ENCODE peak calls at places on chromosome 10, in five cellular contexts. P is GM23248; C is transverse colon; J is mammary epithelial cell; H is effector memory CD4-positive, alpha-beta T cell. W is an unnamed sample. For H3K36me3, the result is how much of the 10 kb centered on the place peaks cover.

GRCh38 chr10:129909080-129909479 is 55.0 kb downstream of the EBF3 start:
- DNase-seq in P (no peak), C (no peak), J (no peak), H (no peak), W (no peak)

GRCh38 chr10:51010977-51011376 is 63.3 kb upstream of the PRKG1 start:
- DNase-seq in P (peak), C (no peak), J (no peak), H (no peak), W (peak)

GRCh38 chr10:13526952-13527863 is 1.6 kb downstream of the BEND7 start:
- DNase-seq in P (peak), C (no peak), J (peak), H (no peak), W (no peak)

GRCh38 chr10:396535-397220 is 261.4 kb downstream of the ZMYND11 start:
- DNase-seq in P (peak), C (no peak), J (no peak), H (no peak), W (no peak)

GRCh38 chr10:112913661-112914287 is 36.3 kb upstream of the TCF7L2 start:
- DNase-seq in P (no peak), C (peak), J (no peak), H (no peak), W (peak)

GRCh38 chr10:6530966-6531365 is 49.1 kb downstream of the PRKCQ start:
- DNase-seq in P (no peak), C (no peak), J (no peak), H (no peak), W (no peak)

GRCh38 chr10:131997366-131998049 is 15.8 kb upstream of the BNIP3 start:
- DNase-seq in P (peak), C (peak), J (no peak), H (no peak), W (peak)

GRCh38 chr10:27742926-27743735 is 2.5 kb downstream of the MKX start:
- DNase-seq in P (peak), C (peak), J (peak), H (no peak), W (no peak)

GRCh38 chr10:17239276-17239660 is 11.2 kb downstream of the VIM start:
- DNase-seq in P (no peak), C (no peak), J (no peak), H (no peak), W (no peak)

DNA sequence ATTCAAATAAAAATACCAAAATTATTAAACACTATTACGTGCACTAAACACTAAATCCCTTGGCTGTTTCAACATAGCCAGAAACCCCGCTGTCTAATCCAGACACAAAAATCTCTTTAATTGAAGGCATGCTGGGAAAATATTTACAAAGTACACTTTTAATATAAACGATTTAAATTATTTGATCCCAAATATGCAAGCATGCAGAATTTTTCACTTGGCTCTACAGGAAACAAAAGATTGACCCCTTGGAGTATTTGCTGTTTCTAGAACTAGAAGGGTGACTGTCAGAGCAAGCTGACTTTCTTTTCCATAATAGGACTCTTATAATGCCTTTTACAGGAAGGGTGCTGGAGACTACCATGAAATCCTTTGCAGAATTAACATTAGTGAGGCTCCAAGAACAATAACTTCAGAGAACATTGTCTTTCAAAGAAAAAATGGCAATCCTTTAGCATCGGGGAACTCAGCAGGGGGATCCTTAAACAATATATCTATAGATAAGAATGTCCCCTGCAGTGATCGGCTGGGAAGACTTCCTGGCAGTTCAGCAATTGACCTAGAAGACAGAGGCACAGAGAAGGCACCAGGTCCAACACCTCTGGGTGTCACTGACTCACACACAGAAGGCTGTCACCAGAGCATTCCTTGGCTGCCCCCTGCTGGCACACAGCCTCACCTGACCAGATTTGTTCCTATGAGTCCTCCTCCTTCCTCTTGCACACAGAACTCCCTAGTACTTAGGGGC is 55.8 kb upstream of the MRLN start:
- DNase-seq in P (peak), C (peak), J (peak), H (no peak), W (peak)
- H3K36me3 ChIP-seq in P (under half), C (under half), J (under half), H (half or more), W (half or more)

GRCh38 chr10:128708182-128708581 is 582.0 kb upstream of the MKI67 start:
- DNase-seq in P (no peak), C (no peak), J (no peak), H (no peak), W (no peak)
- H3K36me3 ChIP-seq in P (under half), C (under half), J (under half), H (under half), W (under half)

DNA sequence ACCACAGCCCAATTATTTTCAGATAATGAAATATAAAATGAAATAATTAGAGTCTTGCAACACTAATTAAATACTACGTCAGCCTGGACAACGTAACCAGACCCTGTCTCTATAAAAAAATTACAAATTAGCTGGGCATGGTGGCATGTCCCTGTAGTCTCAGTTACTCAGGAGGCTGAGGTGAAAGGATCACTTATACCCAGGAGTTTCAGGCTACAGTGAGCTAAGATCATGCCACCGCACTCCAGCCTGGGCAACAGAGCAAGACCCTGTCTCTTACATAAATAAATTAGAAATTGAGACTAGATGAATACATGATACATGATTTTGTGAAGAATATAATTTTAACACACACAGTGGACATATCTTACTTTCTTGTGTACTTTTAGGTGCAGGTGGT is 18.4 kb downstream of the TIAL1 start:
- DNase-seq in P (no peak), C (no peak), J (no peak), H (no peak), W (no peak)
- H3K36me3 ChIP-seq in P (half or more), C (half or more), J (half or more), H (half or more), W (half or more)

GRCh38 chr10:66783296-66783695 is 142.5 kb upstream of the LRRTM3 start:
- DNase-seq in P (peak), C (no peak), J (peak), H (no peak), W (no peak)
- H3K36me3 ChIP-seq in P (under half), C (under half), J (under half), H (under half), W (under half)

GRCh38 chr10:87060280-87060928 is 34.2 kb downstream of the GLUD1 start:
- DNase-seq in P (no peak), C (no peak), J (no peak), H (no peak), W (no peak)
- H3K36me3 ChIP-seq in P (half or more), C (half or more), J (under half), H (half or more), W (half or more)

DNA sequence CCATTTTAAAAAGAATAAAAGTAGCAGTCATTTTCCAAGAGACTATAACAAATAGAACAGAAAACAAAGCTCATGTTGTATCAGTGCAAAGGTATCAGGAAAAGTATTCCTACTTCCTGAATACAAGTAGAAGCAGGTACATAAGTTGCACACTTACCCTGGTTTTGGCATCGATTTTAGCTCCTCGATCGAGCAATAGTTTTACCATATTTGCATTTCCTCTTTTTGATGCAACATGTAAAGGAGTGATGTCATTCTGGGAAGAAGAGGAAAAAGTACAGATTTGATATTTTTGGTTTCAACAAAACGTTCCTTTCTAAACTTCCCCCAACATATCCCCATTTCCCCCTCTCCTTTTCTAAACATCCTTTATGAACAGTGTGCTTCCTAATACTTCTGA is 155.1 kb downstream of the ANK3 start:
- DNase-seq in P (no peak), C (no peak), J (no peak), H (no peak), W (no peak)
- H3K36me3 ChIP-seq in P (under half), C (under half), J (under half), H (under half), W (under half)

W was measured in HAP-1.